ENCODE peak calls at places on chromosome 17, in eight cellular contexts. O is dorsolateral prefrontal cortex, V is fibroblast of lung, Q is Caco-2, T is hepatocyte, H is foreskin keratinocyte, N is neural progenitor cell, F is ovary. M is an unnamed sample. For H3K27me3, the result is how much of the 10 kb centered on the place peaks cover.

GRCh38 chr17:64164592-64165285 is 34.8 kb upstream of the ERN1 start:
- DNase-seq in O (no peak), N (no peak), F (no peak), Q (no peak), H (no peak), T (no peak), V (no peak), M (no peak)

GRCh38 chr17:7177210-7177953 is 1.8 kb downstream of the ASGR1 start:
- DNase-seq in N (peak), O (peak), Q (peak), V (peak), H (no peak), F (peak), T (peak), M (peak)

GRCh38 chr17:6996256-6997111 is 635 bp downstream of the ALOX12 start:
- DNase-seq in F (peak), O (no peak), T (no peak), Q (no peak), N (no peak), V (no peak), H (no peak), M (peak)

GRCh38 chr17:6239237-6239798 is 169.1 kb downstream of the WSCD1 start:
- DNase-seq in N (no peak), O (no peak), H (peak), T (no peak), Q (no peak), V (no peak), F (no peak), M (peak)

GRCh38 chr17:27572665-27573064 is 58.3 kb upstream of the LGALS9 start:
- DNase-seq in H (no peak), N (no peak), V (peak), O (no peak), Q (no peak), F (no peak), T (no peak), M (peak)

GRCh38 chr17:12993631-12994030 is 24.2 kb downstream of the ELAC2 start:
- DNase-seq in N (no peak), Q (no peak), H (no peak), O (no peak), V (no peak), F (no peak), T (no peak), M (no peak)

GRCh38 chr17:14317383-14317782 is 16.5 kb downstream of the HS3ST3B1 start:
- DNase-seq in T (no peak), O (no peak), V (no peak), N (peak), H (no peak), F (no peak), Q (no peak), M (peak)

GRCh38 chr17:37516131-37516561 is 26.5 kb downstream of the DUSP14 start:
- DNase-seq in T (no peak), Q (no peak), V (peak), H (peak), O (no peak), F (no peak), N (no peak), M (peak)

GRCh38 chr17:27985306-27985705 is 57.2 kb upstream of the NLK start:
- DNase-seq in V (no peak), N (no peak), H (no peak), F (no peak), T (no peak), O (no peak), Q (no peak), M (no peak)

GRCh38 chr17:17411692-17412091 is 65.1 kb upstream of the MED9 start:
- DNase-seq in T (no peak), O (no peak), V (peak), H (peak), F (no peak), Q (no peak), N (no peak), M (no peak)

GRCh38 chr17:83183150-83183820 is 103.9 kb downstream of the METRNL start:
- DNase-seq in H (no peak), Q (no peak), N (no peak), T (no peak), V (no peak), O (peak), F (no peak), M (no peak)

GRCh38 chr17:356671-357434 is 4.2 kb upstream of the RPH3AL start:
- DNase-seq in N (no peak), H (no peak), V (no peak), F (no peak), Q (no peak), T (no peak), O (no peak), M (no peak)

GRCh38 chr17:30354731-30355130 is 20.9 kb upstream of the TMIGD1 start:
- DNase-seq in F (no peak), V (no peak), H (no peak), O (no peak), T (no peak), Q (no peak), N (no peak), M (no peak)

GRCh38 chr17:1181769-1182137 is 2.0 kb upstream of the ABR start:
- DNase-seq in H (peak), V (peak), F (no peak), T (no peak), N (no peak), O (no peak), Q (no peak), M (no peak)

GRCh38 chr17:39999067-39999466 is 16.2 kb upstream of the CSF3 start:
- DNase-seq in N (no peak), Q (no peak), T (no peak), H (no peak), V (peak), O (no peak), F (no peak), M (no peak)

GRCh38 chr17:11925271-11926021 is 71.8 kb downstream of the ZNF18 start:
- DNase-seq in O (no peak), H (no peak), F (no peak), Q (no peak), T (no peak), V (no peak), N (no peak), M (no peak)

GRCh38 chr17:2253768-2254406 is 49.7 kb downstream of the SMG6 start:
- DNase-seq in T (no peak), O (no peak), F (no peak), Q (no peak), V (no peak), H (no peak), N (no peak), M (no peak)

GRCh38 chr17:42200702-42201101 is 6.4 kb upstream of the GHDC start:
- DNase-seq in Q (no peak), N (no peak), O (peak), F (peak), T (peak), H (no peak), V (peak), M (no peak)

GRCh38 chr17:3894927-3895343 is 2.1 kb upstream of the CAMKK1 start:
- DNase-seq in T (peak), F (no peak), H (no peak), N (no peak), V (peak), O (no peak), Q (no peak), M (no peak)

GRCh38 chr17:37050905-37051304 is 102.2 kb downstream of the AATF start:
- DNase-seq in Q (no peak), N (no peak), T (no peak), H (peak), F (no peak), V (peak), O (no peak), M (peak)

GRCh38 chr17:17090642-17091103 is 48.4 kb downstream of the MPRIP start:
- DNase-seq in F (peak), O (no peak), Q (no peak), V (no peak), H (no peak), T (no peak), N (no peak), M (no peak)

GRCh38 chr17:79609616-79610150 is 1.2 kb downstream of the RBFOX3 start:
- DNase-seq in T (no peak), H (no peak), V (no peak), O (no peak), Q (no peak), F (no peak), N (peak), M (peak)

GRCh38 chr17:79607941-79608728 is 2.7 kb downstream of the RBFOX3 start:
- DNase-seq in O (no peak), T (peak), N (peak), Q (peak), V (peak), H (peak), F (no peak), M (peak)

GRCh38 chr17:79608729-79609039 is 2.2 kb downstream of the RBFOX3 start:
- DNase-seq in H (no peak), Q (no peak), N (no peak), V (no peak), O (no peak), F (no peak), T (no peak), M (no peak)

GRCh38 chr17:79609175-79609589 is 1.7 kb downstream of the RBFOX3 start:
- DNase-seq in O (no peak), V (no peak), F (no peak), Q (no peak), H (no peak), T (no peak), N (peak), M (peak)

GRCh38 chr17:79610151-79610645 is 653 bp downstream of the RBFOX3 start:
- DNase-seq in F (no peak), N (no peak), O (no peak), T (no peak), H (no peak), V (no peak), Q (no peak), M (no peak)
- H3K27me3 ChIP-seq in F (under half), N (half or more), O (half or more), T (half or more), H (half or more), V (under half), Q (under half), M (half or more)

GRCh38 chr17:45771473-45771959 is 12.6 kb upstream of the CRHR1 start:
- DNase-seq in Q (no peak), V (no peak), F (no peak), N (peak), H (no peak), T (no peak), O (no peak), M (peak)

GRCh38 chr17:45775148-45775547 is 9.0 kb upstream of the CRHR1 start:
- DNase-seq in Q (no peak), V (no peak), O (no peak), T (no peak), H (no peak), N (no peak), F (no peak), M (no peak)

GRCh38 chr17:45776896-45777295 is 7.2 kb upstream of the CRHR1 start:
- DNase-seq in O (no peak), N (no peak), Q (no peak), H (no peak), F (no peak), T (no peak), V (no peak), M (no peak)

GRCh38 chr17:45777388-45777787 is 6.7 kb upstream of the CRHR1 start:
- DNase-seq in T (no peak), N (peak), O (no peak), F (no peak), Q (no peak), V (no peak), H (no peak), M (peak)

DNA sequence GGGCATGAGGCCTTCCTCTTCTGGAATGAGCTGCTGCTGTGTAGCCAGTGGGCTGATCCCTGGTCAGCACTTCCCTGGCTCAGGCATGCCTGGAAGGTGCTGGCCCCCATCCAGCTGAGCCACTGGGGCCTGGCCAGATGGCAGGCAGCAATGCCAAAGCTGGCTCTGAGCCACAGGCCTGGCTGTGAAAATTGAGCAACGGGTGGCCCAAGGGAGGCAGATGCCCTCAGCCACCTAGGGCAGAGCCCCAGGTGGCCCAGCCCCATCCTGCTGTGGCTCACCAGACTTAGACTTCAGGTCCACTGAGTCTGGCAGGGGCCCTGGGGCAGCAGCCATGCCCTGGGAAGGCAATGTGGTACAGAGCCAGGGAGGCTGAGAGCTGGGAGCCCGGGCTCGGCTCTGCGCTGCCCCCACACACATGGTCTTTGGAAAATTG is 8.5 kb upstream of the CRHR1 start:
- DNase-seq in Q (no peak), V (no peak), O (no peak), F (no peak), N (no peak), H (no peak), T (no peak), M (no peak)
- H3K27me3 ChIP-seq in Q (under half), V (under half), O (under half), F (under half), N (under half), H (under half), T (half or more), M (under half)

GRCh38 chr17:79027274-79027924 is 3.4 kb downstream of the C1QTNF1 start:
- DNase-seq in O (no peak), H (peak), N (no peak), T (peak), F (peak), Q (peak), V (no peak), M (peak)

GRCh38 chr17:79028496-79029326 is 4.7 kb downstream of the C1QTNF1 start:
- DNase-seq in N (no peak), H (no peak), Q (no peak), V (no peak), O (no peak), T (no peak), F (peak), M (peak)

GRCh38 chr17:79027925-79028491 is 4.0 kb downstream of the C1QTNF1 start:
- DNase-seq in Q (no peak), O (no peak), F (peak), H (no peak), V (no peak), N (no peak), T (no peak), M (no peak)

GRCh38 chr17:79031996-79032875 is 8.3 kb downstream of the C1QTNF1 start:
- DNase-seq in Q (no peak), N (no peak), F (peak), T (no peak), V (no peak), H (no peak), O (peak), M (peak)

GRCh38 chr17:79029327-79030009 is 5.5 kb downstream of the C1QTNF1 start:
- DNase-seq in F (peak), V (no peak), Q (no peak), O (no peak), T (no peak), N (no peak), H (no peak), M (peak)
- H3K27me3 ChIP-seq in F (under half), V (under half), Q (under half), O (under half), T (under half), N (half or more), H (under half), M (under half)

DNA sequence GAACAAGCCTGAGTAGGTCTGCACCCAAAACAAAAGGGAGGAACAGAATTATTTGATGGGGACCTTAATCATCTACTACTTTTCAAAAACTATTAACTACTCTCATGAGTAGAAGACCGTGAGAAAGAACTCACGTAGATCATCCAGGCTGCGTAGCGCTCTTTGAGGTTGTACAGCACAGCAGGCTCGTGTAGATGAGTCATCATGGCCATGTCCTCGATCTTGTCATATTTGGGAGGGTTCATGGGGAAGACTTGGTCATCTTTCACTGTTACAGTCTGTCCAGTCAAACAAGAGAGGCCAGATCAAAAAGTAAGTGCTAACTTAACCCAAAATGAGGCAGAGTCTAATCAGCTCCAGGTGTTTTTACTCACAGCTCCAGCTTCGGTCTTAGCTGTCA is 2.3 kb downstream of the MYH1 start:
- DNase-seq in V (no peak), O (no peak), T (no peak), F (no peak), Q (no peak), N (no peak), H (no peak), M (no peak)
- H3K27me3 ChIP-seq in V (under half), O (under half), T (under half), F (under half), Q (under half), N (under half), H (under half), M (under half)

GRCh38 chr17:77161953-77162352 is 21.2 kb downstream of the SEC14L1 start:
- DNase-seq in O (no peak), F (no peak), Q (no peak), T (no peak), N (no peak), V (no peak), H (no peak), M (no peak)

GRCh38 chr17:77165577-77165976 is 24.8 kb downstream of the SEC14L1 start:
- DNase-seq in F (no peak), N (no peak), T (no peak), O (no peak), Q (no peak), H (no peak), V (no peak), M (no peak)

GRCh38 chr17:77163001-77163400 is 22.2 kb downstream of the SEC14L1 start:
- DNase-seq in O (no peak), N (no peak), V (no peak), F (peak), H (no peak), Q (no peak), T (no peak), M (no peak)

GRCh38 chr17:77163521-77164280 is 22.9 kb downstream of the SEC14L1 start:
- DNase-seq in O (no peak), H (no peak), F (peak), T (no peak), N (no peak), Q (no peak), V (no peak), M (no peak)

GRCh38 chr17:77164483-77165030 is 23.8 kb downstream of the SEC14L1 start:
- DNase-seq in N (peak), F (no peak), V (peak), O (no peak), T (no peak), Q (no peak), H (no peak), M (no peak)
- H3K27me3 ChIP-seq in N (under half), F (under half), V (under half), O (under half), T (under half), Q (under half), H (under half), M (under half)

GRCh38 chr17:44967026-44967906 is 837 bp downstream of the C1QL1 start:
- DNase-seq in H (no peak), F (no peak), N (peak), Q (no peak), V (no peak), T (no peak), O (no peak), M (peak)
- H3K27me3 ChIP-seq in H (half or more), F (under half), N (half or more), Q (under half), V (under half), T (half or more), O (half or more), M (half or more)

M was measured in endodermal cell.